ENCODE peak calls at places on chromosomes 5 and 9, in eight cellular contexts. K is CD4-positive, alpha-beta memory T cell; A is GM10248; Z is GM13977; S is T-helper 9 cell; C is activated CD4-positive, alpha-beta T cell treated with anti-CD3 and anti-CD28 coated beads for 24 hours; B is stimulated activated naive B cell treated with anti-CD40 and anti-IgM and Interleukin-4, amounts not matched to agents 10 μg/mL and 1 μg/mL and 100 μg/mL, for 72 hours; D is left lobe of liver. M is an unnamed sample.
A peak's percentile ranks its signal among the peaks of the same experiment; 100 is the strongest.

GRCh38 chr9:95327239-95327865 is 9.8 kb upstream of the FANCC start:
- DNase-seq in K (no peak), Z (no peak), D (no peak), C (no peak), B (no peak), A (no peak), S (no peak), M (no peak)

GRCh38 chr9:33517373-33517772 is 6.7 kb upstream of the ANKRD18B start:
- DNase-seq in Z (peak; percentile 25), A (peak; percentile 21), D (no peak), B (no peak), S (no peak), C (no peak), K (no peak), M (peak; percentile 9)

GRCh38 chr5:141747646-141748229 is 65.7 kb upstream of the ARAP3 start:
- DNase-seq in C (no peak), Z (peak; percentile 53), A (peak; percentile 55), S (no peak), K (no peak), B (peak; percentile 32), D (no peak), M (peak; percentile 30)

GRCh38 chr5:163172540-163173337 is 264.7 kb upstream of the CCNG1 start:
- DNase-seq in K (no peak), D (no peak), C (no peak), Z (no peak), B (no peak), A (no peak), S (no peak), M (no peak)

GRCh38 chr9:122382901-122383850 is 12.4 kb downstream of the PTGS1 start:
- DNase-seq in Z (no peak), K (no peak), D (no peak), B (no peak), A (no peak), S (no peak), C (no peak), M (no peak)

GRCh38 chr9:32581512-32582143 is 8.7 kb upstream of the NDUFB6 start:
- DNase-seq in A (peak; percentile 46), B (no peak), Z (peak; percentile 43), S (no peak), C (no peak), K (peak; percentile 41), D (no peak), M (peak; percentile 70)

GRCh38 chr9:27880135-27880534 is 306.9 kb upstream of the C9orf72 start:
- DNase-seq in A (no peak), S (no peak), B (no peak), Z (no peak), K (no peak), D (no peak), C (no peak), M (no peak)

GRCh38 chr5:55151923-55152842 is 7.8 kb upstream of the GPX8 start:
- DNase-seq in Z (no peak), K (no peak), A (no peak), B (no peak), C (no peak), S (no peak), D (no peak), M (no peak)

GRCh38 chr5:53779541-53779981 is 219.1 kb downstream of the NDUFS4 start:
- DNase-seq in C (no peak), A (no peak), D (no peak), K (no peak), B (no peak), S (no peak), Z (no peak), M (peak; percentile 70)

GRCh38 chr9:86135374-86135773 is 36.0 kb upstream of the GOLM1 start:
- DNase-seq in S (no peak), A (no peak), C (no peak), B (no peak), K (no peak), D (no peak), Z (no peak), M (no peak)

GRCh38 chr9:124256517-124257069 is 1.2 kb upstream of the NEK6 start:
- DNase-seq in B (no peak), A (no peak), Z (no peak), K (no peak), S (no peak), D (no peak), C (no peak), M (no peak)

GRCh38 chr9:36825179-36825578 is 208.9 kb downstream of the PAX5 start:
- DNase-seq in C (no peak), Z (no peak), K (no peak), A (no peak), D (no peak), S (no peak), B (no peak), M (no peak)

GRCh38 chr9:5884191-5884590 is 6.5 kb upstream of the MLANA start:
- DNase-seq in A (no peak), B (no peak), D (no peak), S (no peak), Z (no peak), C (no peak), K (no peak), M (no peak)

GRCh38 chr9:4986291-4986690 is 1.2 kb downstream of the JAK2 start:
- DNase-seq in C (no peak), A (no peak), K (no peak), S (no peak), Z (no peak), B (no peak), D (no peak), M (no peak)

GRCh38 chr5:34626036-34626435 is 30.1 kb upstream of the RAI14 start:
- DNase-seq in C (no peak), D (no peak), B (no peak), S (no peak), Z (no peak), K (no peak), A (no peak), M (no peak)

GRCh38 chr9:20356392-20357206 is 265.7 kb downstream of the MLLT3 start:
- DNase-seq in C (peak; percentile 10), S (peak; percentile 3), Z (peak; percentile 48), A (peak; percentile 54), D (peak; percentile 51), B (peak; percentile 32), K (peak; percentile 41), M (peak; percentile 85)

GRCh38 chr5:110768138-110768845 is 29.5 kb downstream of the SLC25A46 start:
- DNase-seq in C (no peak), B (no peak), D (no peak), K (no peak), A (no peak), S (no peak), Z (no peak), M (no peak)

GRCh38 chr5:177087707-177088005 is 941 bp downstream of the FGFR4 start:
- DNase-seq in A (no peak), S (no peak), D (no peak), Z (no peak), K (no peak), C (no peak), B (no peak), M (no peak)

GRCh38 chr9:69951411-69951810 is 92.2 kb upstream of the MAMDC2 start:
- DNase-seq in A (no peak), S (no peak), D (no peak), C (no peak), B (no peak), K (no peak), Z (no peak), M (no peak)

GRCh38 chr5:124735169-124735858 is 11.1 kb downstream of the ZNF608 start:
- DNase-seq in D (no peak), A (no peak), C (no peak), B (no peak), K (no peak), S (no peak), Z (peak; percentile 36), M (no peak)

GRCh38 chr5:143182901-143183820 is 220.3 kb downstream of the NR3C1 start:
- DNase-seq in A (peak; percentile 56), D (peak; percentile 68), K (peak; percentile 68), C (peak; percentile 50), Z (peak; percentile 36), B (peak; percentile 79), S (peak; percentile 16), M (peak; percentile 92)

GRCh38 chr9:69028754-69029153 is 6.8 kb upstream of the FXN start:
- DNase-seq in A (no peak), B (no peak), D (no peak), C (no peak), Z (no peak), K (peak; percentile 62), S (no peak), M (no peak)

GRCh38 chr9:80320916-80321315 is 749.2 kb downstream of the TLE4 start:
- DNase-seq in B (no peak), C (no peak), Z (no peak), A (no peak), D (no peak), S (no peak), K (no peak), M (no peak)

GRCh38 chr9:2243666-2244555 is 228.8 kb downstream of the SMARCA2 start:
- DNase-seq in A (no peak), S (no peak), K (no peak), C (no peak), Z (no peak), D (no peak), B (no peak), M (no peak)

GRCh38 chr5:151153766-151154272 is 3.8 kb downstream of the ANXA6 start:
- DNase-seq in A (no peak), C (no peak), D (no peak), B (no peak), K (peak; percentile 68), Z (peak; percentile 48), S (no peak), M (peak; percentile 49)

GRCh38 chr5:38720691-38721361 is 125.0 kb upstream of the OSMR start:
- DNase-seq in B (no peak), K (no peak), D (no peak), Z (no peak), C (no peak), S (no peak), A (no peak), M (no peak)

GRCh38 chr5:134349463-134349862 is 17.5 kb downstream of the CDKL3 start:
- DNase-seq in K (no peak), C (no peak), A (no peak), D (no peak), B (no peak), Z (no peak), S (no peak), M (no peak)

GRCh38 chr9:3464033-3464638 is 61.7 kb downstream of the RFX3 start:
- DNase-seq in Z (no peak), B (no peak), A (no peak), D (no peak), C (no peak), S (no peak), K (no peak), M (no peak)

GRCh38 chr5:149317281-149318048 is 27.8 kb upstream of the GRPEL2 start:
- DNase-seq in A (peak; percentile 75), B (no peak), S (peak; percentile 9), Z (peak; percentile 76), C (no peak), D (no peak), K (no peak), M (peak; percentile 55)

GRCh38 chr5:10532421-10532820 is 31.4 kb upstream of the ANKRD33B start:
- DNase-seq in B (no peak), C (no peak), D (no peak), Z (no peak), A (no peak), K (no peak), S (no peak), M (no peak)

GRCh38 chr5:107296572-107296971 is 374.2 kb downstream of the EFNA5 start:
- DNase-seq in D (no peak), K (no peak), S (no peak), B (no peak), C (no peak), A (no peak), Z (no peak), M (peak; percentile 41)

GRCh38 chr5:43895876-43896275 is 292.9 kb downstream of the NNT start:
- DNase-seq in A (no peak), C (no peak), D (no peak), S (no peak), Z (no peak), B (no peak), K (no peak), M (no peak)

GRCh38 chr5:134552301-134552700 is 26.8 kb downstream of the JADE2 start:
- DNase-seq in Z (no peak), D (no peak), C (no peak), S (no peak), K (peak; percentile 9), B (no peak), A (no peak), M (no peak)

GRCh38 chr9:130473521-130473920 is 28.8 kb downstream of the ASS1 start:
- DNase-seq in Z (no peak), C (no peak), S (no peak), K (no peak), A (no peak), B (no peak), D (no peak), M (no peak)

M was measured in GM12865.